ENCODE peak calls at places on chromosomes 12 and 14, in four cellular contexts. S is HEK293T, L is HepG2, U is K562. K is an unnamed sample.

GRCh38 chr14:38951451-38951850 is 151.6 kb downstream of the SEC23A start:
- DNase-seq in S (no peak), U (no peak), L (no peak), K (no peak)

GRCh38 chr12:104320627-104321024 is 17.1 kb downstream of the EID3 start:
- DNase-seq in L (no peak), S (no peak), U (no peak), K (no peak)

GRCh38 chr14:85366226-85366625 is 163.7 kb upstream of the FLRT2 start:
- DNase-seq in L (no peak), S (no peak), U (no peak), K (no peak)

GRCh38 chr14:105393151-105393550 is 5.2 kb upstream of the TEX22 start:
- DNase-seq in S (no peak), L (no peak), U (no peak), K (no peak)

GRCh38 chr12:203462-204260 is 10.3 kb downstream of the SLC6A12 start:
- DNase-seq in L (no peak), S (peak), U (peak), K (no peak)

GRCh38 chr12:57631566-57632368 is 1.2 kb downstream of the B4GALNT1 start:
- DNase-seq in U (no peak), L (no peak), S (no peak), K (no peak)

GRCh38 chr14:68843471-68844209 is 50.8 kb upstream of the ZFP36L1 start:
- DNase-seq in S (peak), L (no peak), U (peak), K (no peak)

GRCh38 chr12:52217223-52217622 is 15.8 kb upstream of the KRT7 start:
- DNase-seq in S (no peak), U (no peak), L (no peak), K (no peak)

GRCh38 chr12:99983721-99984258 is 946 bp downstream of the ANKS1B start:
- DNase-seq in L (no peak), S (no peak), U (no peak), K (no peak)

GRCh38 chr12:72723732-72724131 is 451.6 kb downstream of the TRHDE start:
- DNase-seq in L (no peak), S (no peak), U (no peak), K (no peak)

GRCh38 chr14:48963231-48963630 is 622.9 kb downstream of the RPS29 start:
- DNase-seq in S (no peak), L (peak), U (no peak), K (no peak)

GRCh38 chr12:122051231-122051876 is 27.2 kb upstream of the MLXIP start:
- DNase-seq in L (peak), U (no peak), S (no peak), K (no peak)

GRCh38 chr12:26768611-26769603 is 64.1 kb downstream of the ITPR2 start:
- DNase-seq in S (no peak), L (peak), U (no peak), K (no peak)

GRCh38 chr12:131408036-131408365 is 302.9 kb upstream of the SFSWAP start:
- DNase-seq in U (no peak), S (no peak), L (no peak), K (no peak)

GRCh38 chr12:74780458-74781241 is 243.0 kb downstream of the ATXN7L3B start:
- DNase-seq in L (no peak), S (no peak), U (no peak), K (no peak)

GRCh38 chr14:104137297-104138097 is 890 bp upstream of the KIF26A start:
- DNase-seq in L (peak), U (peak), S (peak), K (no peak)

DNA sequence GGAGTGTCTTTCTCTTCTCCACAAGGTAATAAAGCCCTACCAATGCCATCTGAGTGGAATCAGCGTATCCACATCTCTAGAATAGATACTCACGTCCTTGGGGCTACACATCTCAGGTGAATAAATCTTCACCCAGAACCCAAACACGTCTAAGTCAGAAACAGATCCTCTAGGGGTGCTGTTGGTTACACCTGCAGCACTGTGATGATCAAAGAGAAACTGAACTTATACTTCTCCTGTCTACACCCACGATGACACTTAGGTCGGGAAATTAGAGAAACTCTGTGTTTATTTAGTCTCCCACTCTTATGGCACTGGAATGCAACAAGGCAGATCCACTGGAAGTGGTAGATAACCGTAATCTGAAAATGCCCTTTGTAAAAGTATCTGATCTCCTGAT is 46.2 kb downstream of the WIF1 start:
- DNase-seq in L (peak), S (no peak), U (no peak), K (no peak)
- TF ChIP-seq FOXK2 in L (no peak), S (no peak), U (no peak), K (no peak)

DNA sequence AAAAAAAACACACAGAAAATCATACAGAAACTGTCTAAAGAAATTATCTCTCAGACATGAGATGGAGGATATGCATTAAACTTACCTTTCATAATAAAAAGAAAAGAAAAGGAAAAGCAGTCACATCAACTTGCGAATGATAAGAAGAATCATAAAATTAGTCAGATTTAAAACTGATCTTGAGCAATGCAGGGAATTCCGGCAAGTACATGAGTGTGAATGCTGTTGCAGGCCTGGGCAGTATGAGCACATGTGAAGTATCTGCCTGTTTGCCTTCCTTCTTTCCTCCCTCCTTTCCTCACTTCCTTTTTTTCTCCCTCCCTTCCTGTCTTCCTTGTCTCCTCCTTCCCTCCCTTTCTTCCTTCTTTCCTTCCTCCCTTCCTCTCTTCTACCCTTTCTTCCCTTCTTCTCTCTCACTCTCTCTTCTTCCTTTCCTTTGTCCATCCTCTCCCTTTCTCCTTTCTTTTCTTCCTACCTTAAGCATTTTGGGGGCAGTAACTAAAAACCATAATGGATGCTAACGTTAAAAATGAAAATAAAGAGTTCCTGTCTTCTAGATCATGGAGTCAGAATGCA is 38.5 kb upstream of the SLC6A15 start:
- DNase-seq in L (no peak), S (no peak), U (no peak), K (no peak)
- TF ChIP-seq FOXK2 in L (no peak), S (no peak), U (no peak), K (no peak)

DNA sequence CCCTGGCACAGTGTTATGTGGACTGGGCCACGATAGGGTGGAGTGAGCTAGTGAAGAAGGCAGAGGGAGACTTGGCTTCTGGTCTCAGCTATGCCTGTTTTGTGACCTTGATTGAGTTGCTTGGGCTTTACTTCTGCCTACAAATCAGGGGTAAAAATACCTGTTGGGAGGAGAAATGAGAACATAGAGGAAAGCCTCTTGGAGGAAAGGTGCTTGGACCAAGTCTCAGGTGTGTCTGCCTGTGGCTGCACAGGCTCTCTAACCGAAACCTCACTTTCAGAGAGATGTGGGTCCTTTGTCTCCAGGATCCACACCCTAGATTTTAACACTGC is 4.9 kb downstream of the SDR39U1 start:
- DNase-seq in U (no peak), L (no peak), S (no peak), K (no peak)
- TF ChIP-seq FOXK2 in U (no peak), L (no peak), S (no peak), K (no peak)

GRCh38 chr14:87667661-87668060 is 325.3 kb downstream of the GALC start:
- DNase-seq in U (no peak), L (no peak), S (no peak), K (no peak)
- TF ChIP-seq FOXK2 in U (no peak), L (no peak), S (no peak), K (no peak)

GRCh38 chr12:5655120-5655519 is 223.2 kb downstream of the NTF3 start:
- DNase-seq in L (no peak), U (no peak), S (no peak), K (no peak)
- TF ChIP-seq FOXK2 in L (no peak), U (no peak), S (no peak), K (no peak)

GRCh38 chr12:69052613-69053408 is 119.8 kb upstream of the CPM start:
- DNase-seq in L (peak), S (no peak), U (no peak), K (peak)
- TF ChIP-seq FOXK2 in L (no peak), S (no peak), U (no peak), K (no peak)

GRCh38 chr14:102591372-102591943 is 991 bp upstream of the RCOR1 start:
- DNase-seq in U (peak), S (no peak), L (no peak), K (no peak)
- TF ChIP-seq FOXK2 in U (no peak), S (no peak), L (no peak), K (no peak)

GRCh38 chr14:24052656-24053547 is 1.1 kb downstream of the CARMIL3 start:
- DNase-seq in L (no peak), S (no peak), U (no peak), K (no peak)
- TF ChIP-seq FOXK2 in L (no peak), S (no peak), U (no peak), K (peak)

K was measured in GM12878.